ENCODE peak calls at places on chromosomes 5 and 9, in six cellular contexts. H, R, A, D, C and T are unnamed samples. For H3K36me3, the result is how much of the 10 kb centered on the place peaks cover.

GRCh38 chr5:171596391-171596878 is 177.0 kb downstream of the FGF18 start:
- DNase-seq in H (peak), R (peak), A (peak), D (peak), C (no peak), T (no peak)

GRCh38 chr9:91422832-91423711 is 560 bp downstream of the NFIL3 start:
- DNase-seq in H (peak), R (peak), A (peak), D (peak), C (peak), T (peak)

GRCh38 chr5:74141053-74141452 is 499.5 kb downstream of the ENC1 start:
- DNase-seq in H (no peak), R (peak), A (no peak), D (peak), C (no peak), T (no peak)

GRCh38 chr9:112174965-112175795 is at the start of gene SUSD1:
- DNase-seq in H (peak), R (peak), A (no peak), D (peak), C (peak), T (peak)

GRCh38 chr9:101571114-101571513 is 23.7 kb downstream of the PPP3R2 start:
- DNase-seq in H (no peak), R (no peak), A (no peak), D (no peak), C (no peak), T (no peak)

GRCh38 chr9:15211994-15212501 is 95.0 kb downstream of the TTC39B start:
- DNase-seq in H (no peak), R (peak), A (no peak), D (peak), C (no peak), T (no peak)

GRCh38 chr5:163978897-163979296 is 473.5 kb downstream of the MAT2B start:
- DNase-seq in H (peak), R (no peak), A (no peak), D (no peak), C (no peak), T (no peak)

GRCh38 chr5:58358436-58358835 is 101.5 kb downstream of the PLK2 start:
- DNase-seq in H (no peak), R (no peak), A (no peak), D (no peak), C (no peak), T (no peak)

GRCh38 chr5:66362676-66363075 is 218.6 kb downstream of the SREK1 start:
- DNase-seq in H (no peak), R (peak), A (no peak), D (no peak), C (no peak), T (no peak)

GRCh38 chr9:128631636-128632035 is 25.0 kb downstream of the DYNC2I2 start:
- DNase-seq in H (no peak), R (no peak), A (no peak), D (no peak), C (no peak), T (no peak)
- H3K36me3 ChIP-seq in H (under half), R (under half), A (under half), D (half or more), C (half or more), T (under half)

GRCh38 chr9:133948571-133949485 is 43.3 kb downstream of the VAV2 start:
- DNase-seq in H (no peak), R (no peak), A (no peak), D (no peak), C (no peak), T (no peak)
- H3K27ac ChIP-seq in H (peak), R (no peak), A (no peak), D (no peak), C (no peak), T (no peak)

GRCh38 chr5:80245986-80246781 is 9.7 kb downstream of the SERINC5 start:
- DNase-seq in H (peak), R (peak), A (peak), D (peak), C (no peak), T (no peak)
- H3K36me3 ChIP-seq in H (under half), R (under half), A (under half), D (under half), C (under half), T (under half)

DNA sequence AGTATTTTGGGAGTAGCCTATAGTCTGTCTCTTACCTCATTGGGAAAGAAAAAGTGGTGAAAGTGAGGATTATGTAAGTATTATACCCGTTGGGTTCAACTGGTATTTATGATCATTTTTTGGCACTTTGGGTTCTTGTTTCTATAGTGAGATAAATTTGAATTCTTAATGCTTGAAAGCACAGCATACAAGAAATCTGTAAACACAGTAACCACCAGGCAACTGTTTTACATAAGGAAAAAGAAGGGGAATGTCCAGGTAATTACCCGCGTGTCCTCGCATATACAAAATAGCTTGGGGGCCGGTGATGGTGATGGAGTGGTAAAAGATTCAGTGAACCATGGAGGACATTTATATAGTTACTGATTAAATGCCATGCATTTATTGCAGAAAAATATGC is 60.5 kb downstream of the BASP1 start:
- DNase-seq in H (no peak), R (no peak), A (no peak), D (no peak), C (no peak), T (no peak)
- H3K27ac ChIP-seq in H (no peak), R (no peak), A (no peak), D (no peak), C (no peak), T (no peak)

DNA sequence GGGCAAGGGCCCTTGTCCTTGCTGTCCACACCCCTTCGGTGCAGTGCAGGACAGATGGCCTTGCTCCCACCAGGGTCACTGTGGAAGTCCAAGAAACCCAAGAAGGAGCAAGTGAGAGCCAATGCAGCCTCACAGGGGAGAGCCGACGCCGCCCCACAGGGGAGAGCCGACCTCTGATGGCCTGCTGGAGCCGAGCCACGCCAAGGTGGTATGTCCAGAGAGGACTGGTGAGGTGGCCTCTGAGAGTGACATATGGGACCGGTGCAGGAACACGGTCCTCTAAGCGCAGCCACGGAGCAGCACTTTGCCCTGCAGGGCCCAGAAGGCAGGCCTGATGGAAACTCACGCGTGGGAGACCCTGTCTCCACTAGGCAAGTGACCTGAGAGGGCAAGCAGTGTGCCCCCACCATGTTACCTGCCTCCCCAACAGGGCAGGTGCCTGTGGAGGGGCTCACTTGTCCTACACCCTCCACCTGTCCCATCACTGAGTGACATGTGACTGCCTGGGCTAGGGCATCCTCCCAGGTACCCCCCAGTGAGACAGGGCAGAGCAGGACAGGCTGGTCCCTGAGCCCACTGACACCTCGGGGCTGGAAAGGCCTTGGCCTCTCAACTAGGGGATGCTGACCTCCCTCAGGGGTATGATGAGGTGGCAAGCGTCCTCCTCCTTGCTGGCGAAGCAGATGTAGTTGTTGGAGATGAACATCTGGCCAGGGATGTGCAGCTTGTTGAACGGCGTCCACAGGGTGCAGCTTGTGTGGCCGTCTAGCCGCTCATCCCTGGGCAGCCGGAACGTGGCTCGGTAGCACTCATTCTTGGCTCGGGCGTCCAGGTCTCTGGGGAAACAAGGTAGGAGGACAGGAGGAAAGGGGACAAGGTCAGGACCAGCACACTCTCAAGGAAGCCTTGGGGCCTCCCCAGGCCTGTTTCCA is 16.7 kb downstream of the TBC1D9B start:
- DNase-seq in H (no peak), R (no peak), A (no peak), D (no peak), C (no peak), T (no peak)
- H3K36me3 ChIP-seq in H (under half), R (under half), A (under half), D (under half), C (half or more), T (under half)

GRCh38 chr9:88319936-88320747 is 68.1 kb upstream of the SPIN1 start:
- DNase-seq in H (no peak), R (peak), A (no peak), D (peak), C (no peak), T (no peak)

GRCh38 chr9:88322906-88323566 is 65.2 kb upstream of the SPIN1 start:
- DNase-seq in H (no peak), R (peak), A (no peak), D (peak), C (peak), T (peak)

GRCh38 chr9:88326024-88326423 is 62.2 kb upstream of the SPIN1 start:
- DNase-seq in H (no peak), R (no peak), A (no peak), D (no peak), C (no peak), T (no peak)

DNA sequence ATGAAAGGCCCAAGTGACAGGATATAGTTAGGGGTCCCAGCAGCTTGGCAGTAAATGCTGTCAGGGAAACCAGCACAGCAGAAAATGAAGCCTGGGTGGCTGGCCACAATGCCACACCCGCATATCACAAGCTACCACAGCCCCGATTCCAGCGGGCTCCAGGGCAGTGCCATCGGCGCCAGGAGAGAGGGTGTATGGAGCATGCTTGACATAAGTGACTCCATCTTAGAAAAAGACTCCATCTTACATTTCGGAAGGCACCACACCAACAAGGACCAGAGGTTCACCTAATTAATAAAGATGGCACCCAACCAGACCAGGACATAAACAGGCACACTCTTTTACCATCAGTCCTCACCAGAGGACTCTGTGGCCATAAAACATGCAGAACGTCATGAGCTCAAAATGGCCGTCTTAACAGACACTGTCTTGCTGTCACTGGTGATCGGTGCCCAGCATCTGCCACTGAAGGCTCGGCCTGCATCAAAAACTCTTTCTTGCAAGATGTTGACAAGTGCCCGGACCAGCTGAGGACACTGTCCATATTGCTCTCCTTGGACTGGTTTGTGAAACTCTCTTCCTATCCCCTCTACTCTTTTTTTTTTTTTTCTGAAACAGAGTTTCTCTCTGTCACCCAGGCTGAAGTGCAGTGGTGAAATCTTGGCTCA is 67.4 kb upstream of the SPIN1 start:
- DNase-seq in H (no peak), R (no peak), A (no peak), D (no peak), C (no peak), T (no peak)
- H3K27ac ChIP-seq in H (no peak), R (no peak), A (no peak), D (no peak), C (no peak), T (no peak)

DNA sequence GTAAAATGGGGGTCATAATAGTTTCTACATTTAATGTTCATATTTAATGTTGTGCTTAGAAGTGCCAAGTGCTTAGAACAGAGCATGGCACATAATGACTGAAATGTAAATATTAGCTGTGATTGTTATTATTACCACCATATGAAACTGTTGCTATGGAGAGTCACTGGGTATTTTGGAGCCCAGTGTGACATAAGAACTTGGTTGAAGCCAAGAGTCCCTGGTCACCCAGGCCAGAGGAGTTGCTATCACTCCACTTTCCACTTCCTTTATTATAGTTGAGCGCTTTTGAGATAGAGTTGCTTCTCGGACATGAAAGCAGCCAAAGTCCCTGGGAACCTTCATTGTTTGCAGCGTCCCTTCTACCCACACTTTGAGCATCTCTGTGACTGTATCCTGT is 77.1 kb downstream of the MAP1B start:
- DNase-seq in H (no peak), R (no peak), A (no peak), D (no peak), C (no peak), T (no peak)
- H3K36me3 ChIP-seq in H (under half), R (under half), A (under half), D (under half), C (under half), T (under half)

DNA sequence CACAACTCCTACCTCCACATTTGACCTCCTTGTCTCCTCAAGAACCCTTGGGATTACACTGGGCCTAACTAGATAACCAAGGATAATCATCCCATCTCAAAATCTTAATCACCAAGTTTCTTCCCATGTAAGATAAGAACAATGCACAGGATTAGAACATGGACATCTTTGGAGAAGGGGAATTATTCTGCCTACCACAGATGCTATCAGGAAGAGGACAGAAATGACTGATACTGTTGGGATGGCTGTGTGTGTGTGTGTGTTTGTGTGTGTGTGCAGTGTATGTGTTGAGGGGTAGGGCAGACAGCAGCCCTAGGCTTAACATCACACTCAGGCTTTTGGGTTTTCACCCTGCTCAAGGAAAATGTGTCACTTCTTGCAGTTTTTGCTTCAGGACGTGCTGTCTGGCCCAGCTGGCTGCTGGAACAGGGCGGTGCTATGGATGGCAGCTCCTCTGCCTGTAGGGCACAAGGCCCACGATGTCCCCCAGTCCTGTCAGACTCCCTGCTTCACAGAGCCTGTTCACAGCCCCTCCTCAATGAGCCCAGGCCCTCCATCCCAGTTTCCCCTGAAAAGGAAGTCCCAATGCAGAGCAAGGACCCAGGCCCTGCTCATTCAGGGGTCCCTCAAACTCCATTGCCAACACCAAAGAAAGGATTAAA is 7.7 kb downstream of the CA9 start:
- DNase-seq in H (no peak), R (peak), A (no peak), D (peak), C (no peak), T (no peak)
- H3K27ac ChIP-seq in H (peak), R (peak), A (no peak), D (peak), C (no peak), T (no peak)